ENCODE peak calls at places on chromosomes 2 and 18, in four cellular contexts. D is endothelial cell of umbilical vein, I is H1, R is breast epithelium. C is an unnamed sample.
A peak's percentile ranks its signal among the peaks of the same experiment; 100 is the strongest.

GRCh38 chr2:38763226-38763625 is 12.1 kb upstream of the SRSF7 start:
- DNase-seq in I (no peak), D (no peak), R (no peak), C (no peak)

GRCh38 chr2:16059393-16060016 is 119.2 kb downstream of the MYCN start:
- DNase-seq in D (no peak), I (no peak), R (no peak), C (no peak)

GRCh38 chr2:37560241-37560848 is 111.1 kb downstream of the CDC42EP3 start:
- DNase-seq in I (no peak), D (no peak), R (no peak), C (no peak)

GRCh38 chr2:132652501-132652900 is 17.5 kb downstream of the LYPD1 start:
- DNase-seq in D (no peak), I (no peak), R (no peak), C (no peak)

GRCh38 chr2:123077101-123077500 is 948.0 kb upstream of the CNTNAP5 start:
- DNase-seq in R (no peak), D (no peak), I (no peak), C (no peak)

GRCh38 chr2:235762832-235763598 is 269.2 kb downstream of the AGAP1 start:
- DNase-seq in D (no peak), I (no peak), R (no peak), C (no peak)

GRCh38 chr2:26574066-26574899 is 66.9 kb downstream of the CIB4 start:
- DNase-seq in R (no peak), D (no peak), I (no peak), C (no peak)

GRCh38 chr18:11154983-11155759 is 5.8 kb upstream of the PIEZO2 start:
- DNase-seq in R (no peak), D (no peak), I (no peak), C (no peak)

GRCh38 chr18:74949611-74950010 is 259.3 kb downstream of the PTGR3 start:
- DNase-seq in R (no peak), I (no peak), D (no peak), C (no peak)

GRCh38 chr2:47230418-47230817 is 75.3 kb upstream of the STPG4 start:
- DNase-seq in I (no peak), D (no peak), R (peak; percentile 85), C (peak; percentile 36)

GRCh38 chr2:200252661-200253067 is 53.8 kb upstream of the SPATS2L start:
- DNase-seq in D (peak; percentile 4), I (no peak), R (no peak), C (no peak)

GRCh38 chr2:20491739-20492531 is 45.1 kb downstream of the RHOB start:
- DNase-seq in D (no peak), R (no peak), I (no peak), C (no peak)

GRCh38 chr18:10822457-10822856 is 296.6 kb downstream of the NAPG start:
- DNase-seq in R (no peak), D (no peak), I (no peak), C (no peak)

GRCh38 chr2:110126926-110127325 is 11.3 kb upstream of the MALL start:
- DNase-seq in R (no peak), I (no peak), D (no peak), C (no peak)

GRCh38 chr2:212384027-212384426 is 154.6 kb downstream of the ERBB4 start:
- DNase-seq in R (no peak), D (no peak), I (no peak), C (no peak)

GRCh38 chr2:216029416-216030129 is 16.2 kb upstream of the MREG start:
- DNase-seq in D (no peak), I (no peak), R (no peak), C (no peak)

GRCh38 chr2:64018715-64019082 is 529 bp downstream of the VPS54 start:
- DNase-seq in D (no peak), I (no peak), R (peak; percentile 25), C (peak; percentile 38)

GRCh38 chr2:23215016-23215415 is 170.0 kb upstream of the KLHL29 start:
- DNase-seq in I (no peak), R (no peak), D (no peak), C (no peak)

GRCh38 chr2:152566728-152567069 is 150.6 kb downstream of the PRPF40A start:
- DNase-seq in I (no peak), R (no peak), D (no peak), C (no peak)

GRCh38 chr18:42328931-42329330 is 373.9 kb downstream of the PIK3C3 start:
- DNase-seq in R (no peak), D (no peak), I (no peak), C (no peak)

GRCh38 chr18:33560686-33561370 is 17.2 kb upstream of the ASXL3 start:
- DNase-seq in D (no peak), I (no peak), R (no peak), C (no peak)

GRCh38 chr2:143891879-143892308 is 628.0 kb downstream of the ZEB2 start:
- DNase-seq in R (no peak), I (peak; percentile 85), D (no peak), C (no peak)

GRCh38 chr18:39799010-39799409 is 2156.0 kb upstream of the PIK3C3 start:
- DNase-seq in I (no peak), R (peak; percentile 24), D (peak; percentile 14), C (no peak)

GRCh38 chr2:218397502-218398436 is 1.9 kb upstream of the CTDSP1 start:
- DNase-seq in I (no peak), R (no peak), D (peak; percentile 57), C (peak; percentile 60)

GRCh38 chr18:5415035-5415434 is 119.5 kb upstream of the ZBTB14 start:
- DNase-seq in I (no peak), R (no peak), D (no peak), C (no peak)

GRCh38 chr2:85254540-85255261 is 73.1 kb downstream of the TGOLN2 start:
- DNase-seq in R (no peak), D (no peak), I (no peak), C (no peak)

GRCh38 chr2:196415384-196415783 is 224.1 kb upstream of the CCDC150 start:
- DNase-seq in D (no peak), I (no peak), R (no peak), C (no peak)

GRCh38 chr2:174342600-174343342 is 8.0 kb downstream of the SP9 start:
- DNase-seq in I (no peak), R (no peak), D (peak; percentile 23), C (no peak)
- TF ChIP-seq POLR2AphosphoS5 in I (no peak), R (no peak), D (no peak), C (peak; percentile 3)

GRCh38 chr2:27736031-27736889 is 35.3 kb upstream of the MRPL33 start:
- DNase-seq in D (no peak), I (no peak), R (no peak), C (no peak)
- H3K4me3 ChIP-seq in D (no peak overlapping the region), I (peak overlapping the region; percentile 58), R (peak overlapping the region; percentile 37), C (no peak overlapping the region)

DNA sequence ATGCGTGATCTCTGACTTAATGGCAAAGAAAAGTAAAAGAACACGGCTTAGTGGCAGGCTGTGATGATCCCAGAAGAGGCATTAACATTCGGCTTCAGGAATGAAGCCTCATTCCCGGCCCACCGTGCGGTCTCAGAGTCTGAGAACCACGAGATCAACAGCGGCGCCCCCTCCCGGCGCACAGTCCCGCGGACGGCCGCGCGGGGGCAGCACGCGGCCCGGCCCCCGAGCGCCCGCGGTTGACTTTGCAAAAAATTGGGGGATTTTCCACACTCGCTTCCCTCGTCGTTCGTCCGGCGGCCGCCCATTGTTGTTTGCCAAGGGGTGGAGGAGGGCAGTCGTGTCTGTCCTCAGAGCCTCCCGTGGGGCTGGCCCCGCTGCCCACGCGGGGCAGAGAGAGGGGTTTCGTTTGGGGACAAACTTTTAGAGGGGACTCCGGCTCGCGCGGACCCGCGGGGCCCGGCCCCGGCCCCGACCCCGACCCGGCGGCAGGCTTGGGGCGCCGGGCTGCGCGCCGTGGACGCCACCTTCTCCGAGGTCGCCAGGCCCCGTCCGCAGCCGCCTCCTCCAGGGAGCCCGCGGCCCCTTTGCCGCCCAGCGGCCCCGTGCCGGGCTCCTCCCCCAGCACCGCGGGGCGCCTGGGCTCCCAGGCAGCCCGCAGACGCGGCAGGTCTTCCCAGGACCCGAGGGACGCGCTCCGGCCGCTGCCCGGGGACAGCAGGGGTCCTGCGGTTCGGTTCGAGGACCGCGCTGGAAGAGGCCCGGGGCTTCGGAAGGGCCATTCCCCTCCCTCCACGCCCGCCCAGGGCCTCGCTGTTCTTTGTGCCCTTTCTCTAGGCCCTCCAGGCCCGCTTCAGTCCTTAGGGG is 3.3 kb upstream of the HS6ST1 start:
- DNase-seq in R (peak; percentile 80), D (peak; percentile 84), I (peak; percentile 33), C (peak; percentile 81)
- TF ChIP-seq POLR2AphosphoS5 in R (no peak), D (peak; percentile 66), I (peak; percentile 35), C (peak; percentile 25)

GRCh38 chr2:9232886-9233285 is 26.3 kb downstream of the ASAP2 start:
- DNase-seq in D (peak; percentile 53), R (no peak), I (no peak), C (no peak)

GRCh38 chr2:9236867-9237266 is 30.3 kb downstream of the ASAP2 start:
- DNase-seq in I (no peak), R (no peak), D (peak; percentile 56), C (no peak)

GRCh38 chr2:9234680-9235387 is 28.2 kb downstream of the ASAP2 start:
- DNase-seq in I (no peak), R (no peak), D (peak; percentile 95), C (no peak)

GRCh38 chr2:9237831-9238230 is 31.2 kb downstream of the ASAP2 start:
- DNase-seq in D (no peak), I (no peak), R (no peak), C (no peak)

DNA sequence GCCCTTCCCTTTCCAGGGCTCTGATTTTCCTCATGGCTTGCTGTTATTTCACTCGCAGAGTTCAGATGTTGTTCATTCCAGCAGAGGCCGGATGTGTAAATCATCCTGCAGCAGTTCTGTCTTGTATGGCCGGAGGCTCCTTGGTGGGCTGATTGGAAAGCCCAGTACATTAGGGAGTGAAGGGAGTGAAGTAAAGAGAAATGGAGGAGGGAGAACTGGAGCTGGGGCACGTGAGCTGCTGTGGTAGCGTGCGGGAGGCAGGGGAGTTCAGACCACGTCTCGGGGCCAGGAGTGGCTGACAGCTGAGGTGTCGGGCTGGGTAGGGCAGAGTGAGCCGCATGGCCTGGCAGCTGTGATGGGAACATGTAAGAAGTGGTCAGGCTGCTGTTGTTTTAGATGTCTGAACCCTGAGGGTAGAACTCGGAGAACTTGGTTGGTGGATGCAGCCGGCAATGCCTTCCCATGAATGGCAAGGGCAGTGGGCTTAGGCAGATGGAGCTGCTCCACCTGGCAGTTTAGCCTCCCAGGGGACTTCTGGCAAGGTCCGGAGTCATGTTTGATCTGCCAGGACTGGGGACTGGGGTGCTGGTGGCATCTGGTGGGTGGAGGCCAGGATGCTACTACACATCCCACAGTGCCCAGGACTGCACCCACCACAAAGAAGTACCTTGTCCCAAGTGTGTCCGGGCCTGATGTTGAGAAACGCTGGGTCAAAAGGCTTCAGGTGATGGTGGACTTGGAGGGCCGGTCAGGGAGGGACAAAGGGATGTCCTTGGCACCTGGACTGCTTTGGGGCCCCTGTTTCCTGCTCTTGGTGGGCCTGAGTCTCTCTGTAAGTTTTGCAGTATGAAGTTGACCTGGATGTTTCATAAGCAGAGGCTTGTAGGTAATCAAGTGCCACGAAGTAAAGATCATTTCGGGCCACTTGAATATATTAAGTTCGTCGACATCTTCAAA is 29.1 kb downstream of the ASAP2 start:
- DNase-seq in I (no peak), D (peak; percentile 82), R (no peak), C (no peak)
- H3K4me3 ChIP-seq in I (no peak overlapping the region), D (peak overlapping the region; percentile 1), R (no peak overlapping the region), C (no peak overlapping the region)

DNA sequence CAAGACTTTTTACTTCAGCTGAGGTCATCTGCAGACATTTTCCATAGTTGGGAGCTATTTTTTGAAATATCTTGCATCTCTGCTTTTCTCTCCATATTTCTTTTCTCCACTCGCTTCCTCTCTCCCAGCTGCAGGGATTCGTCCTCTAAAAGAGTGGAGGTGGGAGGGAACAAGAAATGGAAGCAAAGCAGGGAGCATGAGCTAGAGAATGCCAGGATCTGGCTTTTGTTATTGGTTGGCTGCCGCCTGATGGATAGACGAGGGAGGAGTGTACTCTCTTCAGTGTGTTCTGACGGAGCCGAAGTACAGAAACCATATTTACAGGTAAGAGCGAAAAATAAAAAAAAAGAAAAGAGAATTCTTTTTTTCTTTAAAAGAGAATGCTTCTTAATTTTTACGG is at the start of gene CSRNP3:
- DNase-seq in I (peak; percentile 33), D (peak; percentile 33), R (peak; percentile 66), C (peak; percentile 57)
- TF ChIP-seq POLR2AphosphoS5 in I (no peak), D (no peak), R (no peak), C (peak; percentile 67)

GRCh38 chr2:25420820-25421237 is 79.1 kb upstream of the DNMT3A start:
- DNase-seq in I (no peak), R (no peak), D (no peak), C (no peak)
- H3K4me3 ChIP-seq in I (no peak overlapping the region), R (no peak overlapping the region), D (no peak overlapping the region), C (no peak overlapping the region)

C was measured in prostate gland.